ENCODE peak calls at places on chromosome 2, in four cellular contexts. A, S, T and L are unnamed samples. For H3K9me3 and H3K4me1, the result is how much of the 10 kb centered on the place peaks cover.

GRCh38 chr2:121856358-121856757 is 100.9 kb downstream of the TSN start:
- DNase-seq in T (no peak), A (no peak), S (no peak), L (no peak)

GRCh38 chr2:12113364-12113763 is 366.9 kb downstream of the LPIN1 start:
- DNase-seq in S (no peak), A (no peak), T (no peak), L (no peak)

GRCh38 chr2:168470880-168471475 is 14.9 kb downstream of the CERS6 start:
- DNase-seq in S (no peak), T (no peak), A (no peak), L (no peak)

GRCh38 chr2:13560322-13560721 is 843.6 kb downstream of the TRIB2 start:
- DNase-seq in S (no peak), T (no peak), A (no peak), L (no peak)

GRCh38 chr2:206993964-206994363 is 54.6 kb downstream of the CPO start:
- DNase-seq in A (no peak), S (no peak), T (no peak), L (peak)

GRCh38 chr2:106053116-106053515 is 141.0 kb downstream of the UXS1 start:
- DNase-seq in T (no peak), S (no peak), A (no peak), L (no peak)

GRCh38 chr2:38381381-38382143 is 4.5 kb upstream of the ATL2 start:
- DNase-seq in S (no peak), A (no peak), T (no peak), L (no peak)

GRCh38 chr2:12686708-12687107 is 30.0 kb upstream of the TRIB2 start:
- DNase-seq in T (no peak), A (no peak), S (no peak), L (no peak)

GRCh38 chr2:174259981-174260380 is 11.6 kb upstream of the OLA1 start:
- DNase-seq in S (no peak), A (no peak), T (no peak), L (no peak)

GRCh38 chr2:166494140-166494544 is at the start of gene SCN7A:
- DNase-seq in T (peak), A (no peak), S (peak), L (peak)

GRCh38 chr2:60336442-60337141 is 216.9 kb downstream of the BCL11A start:
- DNase-seq in S (no peak), T (no peak), A (no peak), L (no peak)

GRCh38 chr2:43412121-43412753 is 183.6 kb downstream of the THADA start:
- DNase-seq in S (no peak), A (no peak), T (no peak), L (no peak)

GRCh38 chr2:132979339-132980093 is 309.5 kb upstream of the LYPD1 start:
- DNase-seq in A (no peak), S (no peak), T (no peak), L (no peak)

GRCh38 chr2:11503354-11503927 is 30.4 kb upstream of the GREB1 start:
- DNase-seq in A (no peak), T (no peak), S (no peak), L (no peak)

GRCh38 chr2:224169847-224170246 is 130.8 kb upstream of the SERPINE2 start:
- DNase-seq in A (no peak), S (no peak), T (no peak), L (no peak)

GRCh38 chr2:168326578-168326977 is 79.2 kb upstream of the STK39 start:
- DNase-seq in A (no peak), T (no peak), S (no peak), L (no peak)

GRCh38 chr2:162587653-162588052 is 243.7 kb downstream of the GCA start:
- DNase-seq in A (no peak), S (no peak), T (no peak), L (no peak)

GRCh38 chr2:240491483-240491882 is 56.0 kb downstream of the GPC1 start:
- DNase-seq in T (no peak), S (no peak), A (no peak), L (no peak)
- H3K9me3 ChIP-seq in T (under half), S (half or more), A (half or more), L (under half)

DNA sequence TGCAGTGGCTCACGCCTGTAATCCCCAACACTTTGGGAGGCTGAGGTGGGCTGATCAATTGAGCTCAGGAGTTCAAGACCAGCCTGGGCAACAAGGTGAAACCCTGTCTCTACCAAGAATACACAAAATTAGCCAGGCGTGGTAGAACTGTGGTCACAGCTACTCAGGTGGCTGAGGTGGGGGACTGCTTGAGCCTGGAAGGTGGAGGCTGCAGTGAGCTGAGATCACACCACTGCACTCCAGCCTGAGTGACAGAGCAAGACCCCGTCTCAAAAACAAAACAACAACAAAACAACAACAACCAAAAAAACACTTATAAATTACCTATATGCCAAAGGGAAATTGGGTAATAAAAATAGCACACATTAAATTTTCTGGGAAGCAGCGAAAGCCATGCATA is 141.6 kb downstream of the HDAC4 start:
- DNase-seq in S (no peak), T (no peak), A (no peak), L (no peak)
- H3K4me1 ChIP-seq in S (under half), T (under half), A (half or more), L (under half)

DNA sequence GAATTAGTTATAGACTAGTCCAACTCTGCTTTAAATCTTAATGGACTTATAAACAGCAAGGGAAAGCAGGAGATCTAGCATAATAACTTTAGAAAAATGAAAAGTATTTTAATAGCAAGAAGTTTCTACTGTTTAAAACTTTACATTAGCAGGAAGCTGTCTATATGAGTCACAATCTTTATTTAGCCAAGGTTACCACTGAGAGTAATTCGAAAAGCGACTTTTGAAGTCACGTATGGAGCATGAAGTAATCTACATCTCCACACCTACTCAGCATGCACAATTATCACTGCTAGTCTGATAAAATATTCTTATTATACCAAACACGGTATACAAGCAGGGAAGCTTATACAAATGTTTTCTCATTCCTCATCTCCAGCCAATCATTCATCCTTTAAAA is 515.4 kb upstream of the SOX11 start:
- DNase-seq in A (no peak), S (no peak), T (no peak), L (no peak)
- H3K9me3 ChIP-seq in A (under half), S (under half), T (under half), L (under half)

DNA sequence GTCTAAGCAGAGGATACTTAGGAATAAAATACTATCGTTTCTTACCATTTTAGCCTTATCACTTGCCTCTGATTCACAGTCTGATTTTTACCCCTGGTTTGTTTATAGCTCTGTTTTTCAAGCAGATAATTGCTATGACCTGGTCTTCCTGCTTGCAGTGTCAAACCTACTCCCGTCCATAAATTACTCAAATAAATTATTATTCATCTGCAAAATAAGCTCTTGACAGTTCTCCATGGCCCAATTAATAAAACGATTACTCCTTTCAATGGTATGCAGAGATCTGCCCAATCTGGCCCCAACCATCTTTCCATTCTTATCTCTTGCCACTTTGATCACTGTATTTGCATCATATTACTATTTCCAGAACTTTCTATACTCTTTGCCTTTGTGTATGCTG is 354.0 kb downstream of the CCDC85A start:
- DNase-seq in A (no peak), S (no peak), T (no peak), L (no peak)
- H3K4me1 ChIP-seq in A (under half), S (under half), T (under half), L (under half)

DNA sequence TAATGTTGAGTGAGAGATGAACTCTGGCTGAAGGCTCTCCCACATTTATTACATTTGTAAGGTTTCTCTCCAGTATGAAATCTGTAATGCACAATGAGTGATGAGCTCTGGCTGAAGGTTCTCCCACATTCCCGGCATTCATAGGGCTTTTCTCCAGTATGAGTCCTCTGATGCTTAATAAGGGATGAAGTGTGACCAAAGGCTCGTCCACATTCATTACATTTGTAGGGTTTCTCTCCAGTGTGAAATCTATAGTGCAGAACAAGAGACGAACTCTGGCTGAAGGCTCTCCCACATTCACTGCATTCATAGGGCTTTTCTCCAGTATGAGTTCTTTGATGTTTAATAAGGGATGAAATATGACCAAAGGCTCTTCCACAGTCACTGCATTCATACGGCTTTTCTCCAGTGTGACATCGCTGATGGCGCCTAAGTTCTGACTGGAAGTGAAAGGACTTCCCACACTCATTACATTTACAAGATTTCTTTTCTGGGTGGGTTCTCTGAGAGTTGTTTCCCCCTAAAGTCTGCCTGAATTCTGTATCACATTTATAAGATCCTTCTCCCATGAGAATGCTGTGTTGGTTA is 10.2 kb downstream of the ZNF514 start:
- DNase-seq in T (no peak), A (no peak), S (no peak), L (no peak)
- H3K9me3 ChIP-seq in T (under half), A (half or more), S (half or more), L (half or more)

GRCh38 chr2:230847883-230848388 is 16.8 kb upstream of the ITM2C start:
- DNase-seq in S (peak), T (peak), A (peak), L (peak)
- H3K4me1 ChIP-seq in S (under half), T (under half), A (under half), L (under half)

GRCh38 chr2:19673213-19673791 is 228.5 kb downstream of the TTC32 start:
- DNase-seq in S (no peak), T (no peak), A (no peak), L (no peak)
- H3K9me3 ChIP-seq in S (under half), T (under half), A (under half), L (under half)